ENCODE peak calls at places on chromosomes 16 and 17, in seven cellular contexts. L is stimulated activated CD8-positive, alpha-beta memory T cell treated with anti-CD3 and anti-CD28 coated beads, Interleukin-12 subunit alpha, Interleukin-12 subunit beta, amount 100 ng/mL, for 4 hours; S is activated T-cell treated with anti-CD3 and anti-CD28 coated beads for 1 hour; I is ELR; O is right cardiac atrium; N is GM12878; E is AG09309. T is an unnamed sample.

GRCh38 chr16:11669380-11670146 is 1.3 kb downstream of the SNN start:
- DNase-seq in S (no peak), N (peak), L (no peak), I (peak), O (peak), E (no peak), T (no peak)

GRCh38 chr17:21042434-21043295 is at the start of gene USP22:
- DNase-seq in I (no peak), E (no peak), L (peak), S (no peak), O (no peak), N (no peak), T (no peak)

GRCh38 chr16:56551796-56552738 is 12.8 kb upstream of the MT4 start:
- DNase-seq in O (no peak), E (no peak), L (no peak), N (no peak), S (no peak), I (no peak), T (no peak)

GRCh38 chr17:17235212-17236174 is 1.5 kb downstream of the FLCN start:
- DNase-seq in N (no peak), S (no peak), I (peak), O (peak), E (no peak), L (no peak), T (no peak)

GRCh38 chr17:1783834-1784611 is 22.2 kb downstream of the SERPINF1 start:
- DNase-seq in L (no peak), S (no peak), N (no peak), I (peak), O (peak), E (peak), T (no peak)

GRCh38 chr17:78986048-78986648 is 6.4 kb upstream of the LGALS3BP start:
- DNase-seq in O (peak), L (no peak), S (no peak), E (no peak), I (peak), N (no peak), T (no peak)

GRCh38 chr17:72338304-72338703 is 217.5 kb downstream of the SOX9 start:
- DNase-seq in S (no peak), N (no peak), L (no peak), E (no peak), O (no peak), I (no peak), T (no peak)

GRCh38 chr16:69589434-69590269 is 23.9 kb downstream of the NFAT5 start:
- DNase-seq in L (no peak), E (no peak), I (peak), N (no peak), S (no peak), O (no peak), T (no peak)

GRCh38 chr17:76511562-76512365 is 10.5 kb upstream of the RHBDF2 start:
- DNase-seq in S (no peak), I (no peak), E (no peak), O (no peak), N (no peak), L (no peak), T (no peak)

GRCh38 chr17:67054011-67054591 is 9.7 kb downstream of the CACNG1 start:
- DNase-seq in I (no peak), O (no peak), E (no peak), L (no peak), N (no peak), S (no peak), T (no peak)

GRCh38 chr16:82379601-82380000 is 209.6 kb upstream of the MPHOSPH6 start:
- DNase-seq in N (no peak), I (no peak), E (no peak), O (no peak), L (no peak), S (no peak), T (no peak)

GRCh38 chr17:43175213-43176118 is 4.5 kb downstream of the NBR1 start:
- DNase-seq in E (peak), N (no peak), L (no peak), S (no peak), O (no peak), I (peak), T (peak)

GRCh38 chr17:31388770-31389672 is 2.5 kb upstream of the RAB11FIP4 start:
- DNase-seq in E (no peak), L (no peak), I (peak), O (no peak), S (peak), N (no peak), T (no peak)

GRCh38 chr16:1533443-1533951 is at the start of gene TMEM204:
- DNase-seq in O (peak), S (no peak), E (peak), I (peak), L (no peak), N (no peak), T (peak)

GRCh38 chr17:7717756-7718350 is 309 bp downstream of the DNAH2 start:
- DNase-seq in N (no peak), S (no peak), E (no peak), O (no peak), L (no peak), I (no peak), T (no peak)